ENCODE peak calls at places on chromosomes 16 and 17, in ten cellular contexts. O is GM10248, H is DMS 273 treated with DMSO at 0.1 percent for 48 hours, K is EL, C is mammary epithelial cell, Y is testis, N is cardiac muscle cell, D is iris pigment epithelial cell, A is fibroblast of mammary gland, J is LHCN-M2. P is an unnamed sample.

GRCh38 chr16:67551091-67551490 is 11.2 kb upstream of the CTCF start:
- DNase-seq in O (no peak), H (no peak), K (no peak), C (no peak), Y (no peak), N (no peak), D (no peak), A (no peak), J (no peak), P (no peak)

GRCh38 chr16:78437352-78437968 is 338.0 kb downstream of the WWOX start:
- DNase-seq in O (peak; percentile 36), H (no peak), K (no peak), C (no peak), Y (peak; percentile 43), N (peak; percentile 70), D (peak; percentile 21), A (peak; percentile 18), J (no peak), P (peak; percentile 17)

GRCh38 chr17:596287-596686 is 118.4 kb downstream of the VPS53 start:
- DNase-seq in O (no peak), H (no peak), K (peak; percentile 42), C (no peak), Y (peak; percentile 47), N (no peak), D (peak; percentile 42), A (no peak), J (peak; percentile 53), P (peak; percentile 49)

GRCh38 chr17:67151717-67152116 is 93.3 kb downstream of the HELZ start:
- DNase-seq in O (no peak), H (no peak), K (peak; percentile 84), C (peak; percentile 85), Y (no peak), N (no peak), D (peak; percentile 85), A (peak; percentile 80), J (peak; percentile 51), P (no peak)

GRCh38 chr17:71632328-71632727 is 488.5 kb upstream of the SOX9 start:
- DNase-seq in O (no peak), H (peak; percentile 47), K (peak; percentile 72), C (peak; percentile 35), Y (no peak), N (no peak), D (peak; percentile 40), A (peak; percentile 54), J (peak; percentile 75), P (no peak)

GRCh38 chr16:58222532-58223316 is 24.8 kb upstream of the CSNK2A2 start:
- DNase-seq in O (no peak), H (no peak), K (peak; percentile 25), C (peak; percentile 50), Y (no peak), N (no peak), D (peak; percentile 38), A (peak; percentile 18), J (peak; percentile 23), P (peak; percentile 29)

GRCh38 chr17:6449307-6449706 is 5.1 kb downstream of the PIMREG start:
- DNase-seq in O (no peak), H (no peak), K (no peak), C (no peak), Y (no peak), N (no peak), D (no peak), A (no peak), J (no peak), P (no peak)

GRCh38 chr17:42937712-42938596 is 26.3 kb downstream of the AARSD1 start:
- DNase-seq in O (peak; percentile 56), H (peak; percentile 21), K (peak; percentile 65), C (peak; percentile 25), Y (peak; percentile 32), N (peak; percentile 73), D (peak; percentile 65), A (peak; percentile 66), J (peak; percentile 58), P (peak; percentile 32)

GRCh38 chr17:63774141-63774981 is at the start of gene DDX42:
- DNase-seq in O (no peak), H (no peak), K (peak; percentile 66), C (no peak), Y (peak; percentile 48), N (peak; percentile 77), D (peak; percentile 69), A (peak; percentile 45), J (peak; percentile 52), P (peak; percentile 62)